ENCODE peak calls at places on chromosomes 2 and 18, in six cellular contexts. W, L, E, H, I and S are unnamed samples.

GRCh38 chr2:56981554-56981953 is 797.8 kb downstream of the CCDC85A start:
- ATAC-seq in W (no peak), L (no peak), E (no peak), H (no peak), I (no peak), S (no peak)

GRCh38 chr2:181805228-181806038 is 86.1 kb upstream of the ITPRID2 start:
- ATAC-seq in W (peak), L (no peak), E (no peak), H (no peak), I (peak), S (no peak)

GRCh38 chr18:7749510-7749981 is 182.4 kb downstream of the PTPRM start:
- ATAC-seq in W (no peak), L (no peak), E (no peak), H (no peak), I (no peak), S (no peak)

GRCh38 chr2:232750135-232750671 is 26.2 kb downstream of the KCNJ13 start:
- ATAC-seq in W (no peak), L (no peak), E (peak), H (no peak), I (no peak), S (no peak)

GRCh38 chr2:52537588-52537987 is 1230.0 kb upstream of the CHAC2 start:
- ATAC-seq in W (no peak), L (no peak), E (no peak), H (no peak), I (no peak), S (no peak)

GRCh38 chr2:239249781-239250180 is 151.0 kb downstream of the HDAC4 start:
- ATAC-seq in W (no peak), L (no peak), E (peak), H (no peak), I (peak), S (no peak)

GRCh38 chr2:145170787-145171186 is 650.9 kb upstream of the ZEB2 start:
- ATAC-seq in W (no peak), L (no peak), E (no peak), H (no peak), I (no peak), S (no peak)

GRCh38 chr2:113734187-113734586 is 22.3 kb downstream of the SLC35F5 start:
- ATAC-seq in W (no peak), L (no peak), E (no peak), H (no peak), I (no peak), S (no peak)

GRCh38 chr2:39642054-39642742 is 23.5 kb upstream of the TMEM178A start:
- ATAC-seq in W (no peak), L (no peak), E (no peak), H (no peak), I (no peak), S (peak)

GRCh38 chr2:11809586-11810236 is 63.3 kb downstream of the LPIN1 start:
- ATAC-seq in W (no peak), L (no peak), E (no peak), H (no peak), I (no peak), S (no peak)

GRCh38 chr2:138564586-138565250 is 63.1 kb downstream of the SPOPL start:
- ATAC-seq in W (no peak), L (no peak), E (no peak), H (no peak), I (peak), S (peak)

GRCh38 chr2:23423062-23423872 is 38.3 kb downstream of the KLHL29 start:
- ATAC-seq in W (no peak), L (no peak), E (no peak), H (no peak), I (no peak), S (no peak)

GRCh38 chr2:237170017-237170416 is 84.3 kb downstream of the COPS8 start:
- ATAC-seq in W (no peak), L (no peak), E (no peak), H (no peak), I (no peak), S (no peak)

GRCh38 chr2:138468617-138469016 is 33.0 kb upstream of the SPOPL start:
- ATAC-seq in W (no peak), L (no peak), E (no peak), H (no peak), I (no peak), S (no peak)

GRCh38 chr18:46224181-46224775 is 120.1 kb downstream of the HAUS1 start:
- ATAC-seq in W (no peak), L (peak), E (no peak), H (no peak), I (no peak), S (no peak)

GRCh38 chr2:200177971-200178911 is 128.3 kb upstream of the SPATS2L start:
- ATAC-seq in W (peak), L (no peak), E (peak), H (no peak), I (peak), S (no peak)

GRCh38 chr2:29703336-29703735 is 218.1 kb downstream of the ALK start:
- ATAC-seq in W (no peak), L (no peak), E (no peak), H (no peak), I (no peak), S (no peak)

GRCh38 chr2:128786800-128787478 is 468.3 kb upstream of the HS6ST1 start:
- ATAC-seq in W (no peak), L (no peak), E (no peak), H (no peak), I (no peak), S (peak)

GRCh38 chr2:168920504-168921157 is 19.5 kb downstream of the G6PC2 start:
- ATAC-seq in W (peak), L (peak), E (peak), H (no peak), I (no peak), S (no peak)

GRCh38 chr18:48345596-48345995 is 63.6 kb downstream of the ZBTB7C start:
- ATAC-seq in W (peak), L (no peak), E (peak), H (no peak), I (no peak), S (peak)

GRCh38 chr2:23745068-23745725 is 181.7 kb downstream of the ATAD2B start:
- ATAC-seq in W (no peak), L (no peak), E (no peak), H (no peak), I (no peak), S (no peak)

GRCh38 chr2:72827999-72828646 is 2.3 kb upstream of the EXOC6B start:
- ATAC-seq in W (no peak), L (no peak), E (no peak), H (no peak), I (no peak), S (peak)

GRCh38 chr2:157432475-157433106 is 11.3 kb downstream of the CYTIP start:
- ATAC-seq in W (peak), L (peak), E (no peak), H (no peak), I (no peak), S (no peak)

GRCh38 chr2:55824554-55825096 is 99.0 kb downstream of the EFEMP1 start:
- ATAC-seq in W (no peak), L (no peak), E (no peak), H (no peak), I (no peak), S (no peak)

GRCh38 chr2:216339456-216340279 is 32.6 kb downstream of the MARCHF4 start:
- ATAC-seq in W (peak), L (no peak), E (peak), H (no peak), I (peak), S (peak)

GRCh38 chr2:235191486-235191885 is 239.7 kb downstream of the SH3BP4 start:
- ATAC-seq in W (no peak), L (no peak), E (no peak), H (no peak), I (no peak), S (no peak)

GRCh38 chr2:23505218-23505983 is 120.4 kb downstream of the KLHL29 start:
- ATAC-seq in W (no peak), L (no peak), E (no peak), H (no peak), I (no peak), S (no peak)

GRCh38 chr2:195628666-195629065 is 28.4 kb upstream of the SLC39A10 start:
- ATAC-seq in W (no peak), L (no peak), E (no peak), H (no peak), I (no peak), S (no peak)